ENCODE peak calls at places on chromosomes 11 and 22, in eight cellular contexts. One of them, this sample, is unnamed.

GRCh38 chr11:1793091-1793490 is 29.4 kb upstream of the CTSD start:
- DNase-seq in GM13977: no peak
- DNase-seq in mesenchymal stem cell: no peak
- DNase-seq in fibroblast of lung: no peak
- DNase-seq in stimulated activated CD8-positive, alpha-beta memory T cell treated with anti-CD3 and anti-CD28 coated beads, Interleukin-2, amount 100 ng/mL, for 48 hours: no peak
- DNase-seq in mesenteric fat pad: no peak
- DNase-seq in choroid plexus epithelial cell: no peak
- DNase-seq in activated CD4-positive, alpha-beta T cell treated with anti-CD3 and anti-CD28 coated beads for 36 hours: no peak
- DNase-seq in this sample: no peak

GRCh38 chr11:94705419-94705818 is 62.7 kb upstream of the AMOTL1 start:
- DNase-seq in GM13977: no peak
- DNase-seq in mesenchymal stem cell: no peak
- DNase-seq in fibroblast of lung: no peak
- DNase-seq in stimulated activated CD8-positive, alpha-beta memory T cell treated with anti-CD3 and anti-CD28 coated beads, Interleukin-2, amount 100 ng/mL, for 48 hours: no peak
- DNase-seq in mesenteric fat pad: no peak
- DNase-seq in choroid plexus epithelial cell: no peak
- DNase-seq in activated CD4-positive, alpha-beta T cell treated with anti-CD3 and anti-CD28 coated beads for 36 hours: no peak
- DNase-seq in this sample: no peak

GRCh38 chr22:45201678-45202332 is 38.1 kb downstream of the NUP50 start:
- DNase-seq in GM13977: no peak
- DNase-seq in mesenchymal stem cell: peak
- DNase-seq in fibroblast of lung: peak
- DNase-seq in stimulated activated CD8-positive, alpha-beta memory T cell treated with anti-CD3 and anti-CD28 coated beads, Interleukin-2, amount 100 ng/mL, for 48 hours: no peak
- DNase-seq in mesenteric fat pad: no peak
- DNase-seq in choroid plexus epithelial cell: peak
- DNase-seq in activated CD4-positive, alpha-beta T cell treated with anti-CD3 and anti-CD28 coated beads for 36 hours: no peak
- DNase-seq in this sample: no peak

GRCh38 chr11:14875163-14875562 is 16.9 kb downstream of the CYP2R1 start:
- DNase-seq in GM13977: no peak
- DNase-seq in mesenchymal stem cell: no peak
- DNase-seq in fibroblast of lung: no peak
- DNase-seq in stimulated activated CD8-positive, alpha-beta memory T cell treated with anti-CD3 and anti-CD28 coated beads, Interleukin-2, amount 100 ng/mL, for 48 hours: no peak
- DNase-seq in mesenteric fat pad: no peak
- DNase-seq in choroid plexus epithelial cell: no peak
- DNase-seq in activated CD4-positive, alpha-beta T cell treated with anti-CD3 and anti-CD28 coated beads for 36 hours: no peak
- DNase-seq in this sample: no peak

GRCh38 chr22:45159652-45160462 is 3.9 kb upstream of the NUP50 start:
- DNase-seq in GM13977: no peak
- DNase-seq in mesenchymal stem cell: peak
- DNase-seq in fibroblast of lung: no peak
- DNase-seq in stimulated activated CD8-positive, alpha-beta memory T cell treated with anti-CD3 and anti-CD28 coated beads, Interleukin-2, amount 100 ng/mL, for 48 hours: no peak
- DNase-seq in mesenteric fat pad: no peak
- DNase-seq in choroid plexus epithelial cell: peak
- DNase-seq in activated CD4-positive, alpha-beta T cell treated with anti-CD3 and anti-CD28 coated beads for 36 hours: no peak
- DNase-seq in this sample: no peak

GRCh38 chr11:122711831-122712378 is 56.4 kb downstream of the UBASH3B start:
- DNase-seq in GM13977: no peak
- DNase-seq in mesenchymal stem cell: peak
- DNase-seq in fibroblast of lung: no peak
- DNase-seq in stimulated activated CD8-positive, alpha-beta memory T cell treated with anti-CD3 and anti-CD28 coated beads, Interleukin-2, amount 100 ng/mL, for 48 hours: no peak
- DNase-seq in mesenteric fat pad: no peak
- DNase-seq in choroid plexus epithelial cell: peak
- DNase-seq in activated CD4-positive, alpha-beta T cell treated with anti-CD3 and anti-CD28 coated beads for 36 hours: no peak
- DNase-seq in this sample: no peak

GRCh38 chr11:119744577-119744976 is 15.6 kb upstream of the NECTIN1 start:
- DNase-seq in GM13977: no peak
- DNase-seq in mesenchymal stem cell: no peak
- DNase-seq in fibroblast of lung: no peak
- DNase-seq in stimulated activated CD8-positive, alpha-beta memory T cell treated with anti-CD3 and anti-CD28 coated beads, Interleukin-2, amount 100 ng/mL, for 48 hours: no peak
- DNase-seq in mesenteric fat pad: peak
- DNase-seq in choroid plexus epithelial cell: no peak
- DNase-seq in activated CD4-positive, alpha-beta T cell treated with anti-CD3 and anti-CD28 coated beads for 36 hours: no peak
- DNase-seq in this sample: no peak

GRCh38 chr11:128867277-128867676 is at the start of gene KCNJ1:
- DNase-seq in GM13977: no peak
- DNase-seq in mesenchymal stem cell: no peak
- DNase-seq in fibroblast of lung: no peak
- DNase-seq in stimulated activated CD8-positive, alpha-beta memory T cell treated with anti-CD3 and anti-CD28 coated beads, Interleukin-2, amount 100 ng/mL, for 48 hours: no peak
- DNase-seq in mesenteric fat pad: peak
- DNase-seq in choroid plexus epithelial cell: no peak
- DNase-seq in activated CD4-positive, alpha-beta T cell treated with anti-CD3 and anti-CD28 coated beads for 36 hours: peak
- DNase-seq in this sample: no peak

GRCh38 chr11:36426226-36426848 is 83.7 kb downstream of the TRAF6 start:
- DNase-seq in GM13977: no peak
- DNase-seq in mesenchymal stem cell: peak
- DNase-seq in fibroblast of lung: no peak
- DNase-seq in stimulated activated CD8-positive, alpha-beta memory T cell treated with anti-CD3 and anti-CD28 coated beads, Interleukin-2, amount 100 ng/mL, for 48 hours: no peak
- DNase-seq in mesenteric fat pad: no peak
- DNase-seq in choroid plexus epithelial cell: no peak
- DNase-seq in activated CD4-positive, alpha-beta T cell treated with anti-CD3 and anti-CD28 coated beads for 36 hours: no peak
- DNase-seq in this sample: no peak

GRCh38 chr22:19737846-19738663 is 14.7 kb downstream of the GP1BB start:
- DNase-seq in GM13977: no peak
- DNase-seq in mesenchymal stem cell: no peak
- DNase-seq in fibroblast of lung: no peak
- DNase-seq in stimulated activated CD8-positive, alpha-beta memory T cell treated with anti-CD3 and anti-CD28 coated beads, Interleukin-2, amount 100 ng/mL, for 48 hours: no peak
- DNase-seq in mesenteric fat pad: no peak
- DNase-seq in choroid plexus epithelial cell: no peak
- DNase-seq in activated CD4-positive, alpha-beta T cell treated with anti-CD3 and anti-CD28 coated beads for 36 hours: no peak
- DNase-seq in this sample: no peak

GRCh38 chr22:45441158-45441557 is 27.7 kb downstream of the RIBC2 start:
- DNase-seq in GM13977: peak
- DNase-seq in mesenchymal stem cell: peak
- DNase-seq in fibroblast of lung: peak
- DNase-seq in stimulated activated CD8-positive, alpha-beta memory T cell treated with anti-CD3 and anti-CD28 coated beads, Interleukin-2, amount 100 ng/mL, for 48 hours: no peak
- DNase-seq in mesenteric fat pad: no peak
- DNase-seq in choroid plexus epithelial cell: peak
- DNase-seq in activated CD4-positive, alpha-beta T cell treated with anti-CD3 and anti-CD28 coated beads for 36 hours: peak
- DNase-seq in this sample: peak

GRCh38 chr11:15683528-15683927 is 568.8 kb downstream of the INSC start:
- DNase-seq in GM13977: no peak
- DNase-seq in mesenchymal stem cell: no peak
- DNase-seq in fibroblast of lung: no peak
- DNase-seq in stimulated activated CD8-positive, alpha-beta memory T cell treated with anti-CD3 and anti-CD28 coated beads, Interleukin-2, amount 100 ng/mL, for 48 hours: no peak
- DNase-seq in mesenteric fat pad: no peak
- DNase-seq in choroid plexus epithelial cell: no peak
- DNase-seq in activated CD4-positive, alpha-beta T cell treated with anti-CD3 and anti-CD28 coated beads for 36 hours: no peak
- DNase-seq in this sample: no peak

GRCh38 chr11:68704887-68705286 is 20.5 kb downstream of the GAL start:
- DNase-seq in GM13977: no peak
- DNase-seq in mesenchymal stem cell: no peak
- DNase-seq in fibroblast of lung: peak
- DNase-seq in stimulated activated CD8-positive, alpha-beta memory T cell treated with anti-CD3 and anti-CD28 coated beads, Interleukin-2, amount 100 ng/mL, for 48 hours: no peak
- DNase-seq in mesenteric fat pad: no peak
- DNase-seq in choroid plexus epithelial cell: peak
- DNase-seq in activated CD4-positive, alpha-beta T cell treated with anti-CD3 and anti-CD28 coated beads for 36 hours: no peak
- DNase-seq in this sample: no peak

GRCh38 chr11:103903621-103904323 is 132.7 kb upstream of the DDI1 start:
- DNase-seq in GM13977: no peak
- DNase-seq in mesenchymal stem cell: no peak
- DNase-seq in fibroblast of lung: no peak
- DNase-seq in stimulated activated CD8-positive, alpha-beta memory T cell treated with anti-CD3 and anti-CD28 coated beads, Interleukin-2, amount 100 ng/mL, for 48 hours: no peak
- DNase-seq in mesenteric fat pad: no peak
- DNase-seq in choroid plexus epithelial cell: no peak
- DNase-seq in activated CD4-positive, alpha-beta T cell treated with anti-CD3 and anti-CD28 coated beads for 36 hours: no peak
- DNase-seq in this sample: no peak

GRCh38 chr11:33557201-33557600 is 143.4 kb downstream of the C11orf91 start:
- DNase-seq in GM13977: no peak
- DNase-seq in mesenchymal stem cell: no peak
- DNase-seq in fibroblast of lung: no peak
- DNase-seq in stimulated activated CD8-positive, alpha-beta memory T cell treated with anti-CD3 and anti-CD28 coated beads, Interleukin-2, amount 100 ng/mL, for 48 hours: no peak
- DNase-seq in mesenteric fat pad: no peak
- DNase-seq in choroid plexus epithelial cell: peak
- DNase-seq in activated CD4-positive, alpha-beta T cell treated with anti-CD3 and anti-CD28 coated beads for 36 hours: no peak
- DNase-seq in this sample: no peak

This sample was measured in fibroblast of the conjunctiva.